ENCODE peak calls at places on chromosomes 1 and 21, in six cellular contexts. Z is A549, A is tibial nerve, C is K562, S is stomach, U is H1. W is an unnamed sample.

GRCh38 chr1:118132000-118132399 is 53.0 kb downstream of the SPAG17 start:
- DNase-seq in C (peak), S (no peak), A (no peak), Z (no peak), U (no peak), W (no peak)

GRCh38 chr1:234902774-234903173 is 225.9 kb downstream of the TOMM20 start:
- DNase-seq in Z (no peak), A (no peak), S (no peak), U (no peak), C (no peak), W (no peak)

GRCh38 chr1:168081373-168082007 is 55.2 kb downstream of the GPR161 start:
- DNase-seq in Z (no peak), U (no peak), S (no peak), C (no peak), A (peak), W (no peak)

GRCh38 chr1:65174585-65174984 is 26.6 kb downstream of the AK4 start:
- DNase-seq in U (no peak), A (peak), Z (no peak), C (no peak), S (peak), W (peak)

GRCh38 chr1:92975551-92976232 is 14.4 kb upstream of the DIPK1A start:
- DNase-seq in Z (no peak), S (no peak), C (no peak), U (no peak), A (peak), W (peak)

GRCh38 chr1:53115403-53116306 is 26.8 kb downstream of the SLC1A7 start:
- DNase-seq in U (no peak), A (no peak), S (peak), Z (peak), C (peak), W (no peak)

GRCh38 chr1:94025383-94026340 is 95.3 kb downstream of the ABCA4 start:
- DNase-seq in Z (peak), A (peak), S (no peak), U (no peak), C (peak), W (no peak)

GRCh38 chr1:28580706-28581530 is 11.1 kb upstream of the RAB42 start:
- DNase-seq in U (no peak), S (peak), A (no peak), C (peak), Z (peak), W (no peak)

GRCh38 chr1:53552981-53553733 is 94.0 kb downstream of the DMRTB1 start:
- DNase-seq in Z (no peak), C (no peak), A (no peak), U (no peak), S (no peak), W (no peak)

GRCh38 chr1:148362930-148363810 is 119.9 kb downstream of the PPIAL4G start:
- DNase-seq in A (no peak), U (no peak), C (no peak), S (no peak), Z (no peak), W (no peak)

GRCh38 chr1:94737124-94737998 is 82.8 kb upstream of the SLC44A3 start:
- DNase-seq in Z (no peak), S (no peak), U (no peak), C (no peak), A (no peak), W (no peak)

GRCh38 chr21:33033094-33033951 is 7.6 kb downstream of the OLIG2 start:
- DNase-seq in C (no peak), S (no peak), Z (no peak), A (no peak), U (peak), W (no peak)

GRCh38 chr1:245177071-245177900 is 22.5 kb downstream of the KIF26B start:
- DNase-seq in S (no peak), Z (no peak), C (no peak), U (no peak), A (no peak), W (no peak)

GRCh38 chr1:233327938-233328660 is 575 bp downstream of the MAP3K21 start:
- DNase-seq in A (no peak), S (peak), C (no peak), U (peak), Z (peak), W (peak)
- H3K27ac ChIP-seq in A (peak), S (peak), C (no peak), U (peak), Z (peak), W (peak)

GRCh38 chr1:155062151-155062686 is 1.3 kb upstream of the EFNA4 start:
- DNase-seq in A (no peak), Z (no peak), U (peak), S (no peak), C (no peak), W (no peak)
- TF ChIP-seq EP300 in A (no peak), Z (no peak), U (no peak), S (no peak), C (no peak), W (no peak)

DNA sequence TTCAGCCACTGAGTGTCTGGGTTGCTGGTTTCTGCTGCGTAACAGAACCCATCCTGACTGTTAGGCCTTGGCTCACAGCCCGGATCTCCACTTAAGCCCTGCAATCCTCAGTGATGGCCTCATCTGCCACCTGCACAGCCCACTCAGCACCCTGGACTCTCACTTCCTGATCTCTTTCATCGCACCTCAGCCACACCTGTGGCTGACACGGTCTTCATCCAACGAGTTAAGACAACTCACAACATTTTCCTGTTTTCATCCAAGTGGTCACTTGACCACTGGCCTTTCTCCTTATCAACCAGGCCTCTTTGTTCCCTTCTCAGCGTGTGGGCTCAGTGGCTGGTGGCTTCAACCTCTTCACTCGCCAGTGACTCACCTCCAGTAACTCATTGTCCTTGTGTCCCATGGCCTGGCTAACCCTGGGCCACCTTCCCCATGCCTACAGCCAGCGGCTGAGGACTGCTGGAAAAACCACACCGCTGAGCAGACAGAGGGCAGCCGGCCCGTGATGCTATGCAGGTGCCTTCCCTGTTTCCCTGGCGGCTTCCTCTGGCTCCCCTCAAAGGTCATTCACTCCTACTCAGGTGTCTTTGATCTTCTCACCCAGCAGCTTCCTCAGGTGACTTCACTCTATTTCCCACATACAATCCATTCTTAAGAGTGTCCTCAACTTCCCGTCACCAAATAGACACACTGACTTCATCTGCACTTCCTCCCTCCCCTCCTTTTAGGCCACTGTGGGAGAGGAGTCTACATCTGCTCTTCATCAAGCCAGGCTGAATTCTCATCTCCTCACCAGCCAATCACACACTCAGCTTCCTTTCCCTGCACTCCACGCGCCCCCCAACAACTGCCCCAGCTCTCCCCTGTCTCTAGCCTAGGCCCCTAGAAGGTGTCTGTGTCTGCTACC is 19.9 kb upstream of the EDN2 start:
- DNase-seq in S (no peak), A (no peak), U (no peak), Z (peak), C (peak), W (peak)
- H3K27ac ChIP-seq in S (no peak), A (no peak), U (no peak), Z (no peak), C (no peak), W (no peak)

DNA sequence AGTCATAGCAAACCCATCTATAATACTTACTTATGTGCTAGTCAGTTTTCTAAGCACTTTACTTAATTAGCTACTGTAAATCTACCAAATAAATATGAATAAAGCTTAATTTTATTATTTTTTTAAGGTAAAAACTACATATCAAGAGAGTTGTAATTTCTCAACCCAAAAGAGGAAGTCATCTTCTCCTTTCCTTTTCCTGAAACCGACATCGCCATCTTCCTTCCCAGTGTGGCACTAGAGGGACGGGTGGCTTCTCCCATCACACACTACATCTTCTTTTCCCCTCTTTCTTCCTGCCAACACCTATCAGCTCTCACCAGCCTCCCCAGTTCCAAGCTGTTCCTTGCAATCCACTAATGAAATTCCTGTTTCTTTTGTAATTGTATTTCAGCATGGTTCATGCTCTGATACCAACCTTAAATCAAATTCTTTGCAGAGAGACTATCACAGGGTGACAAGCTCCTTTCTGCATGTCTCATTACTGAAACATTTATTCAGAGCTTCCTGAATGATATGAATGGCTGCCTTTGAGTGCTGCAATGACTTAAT is 251.6 kb upstream of the FAM78B start:
- DNase-seq in U (no peak), A (no peak), C (no peak), S (no peak), Z (no peak), W (no peak)
- TF ChIP-seq EP300 in U (no peak), A (no peak), C (no peak), S (no peak), Z (no peak), W (no peak)

W was measured in upper lobe of left lung.